ENCODE peak calls at places on chromosomes 2 and 18, in five cellular contexts. X, L, R, S and H are unnamed samples.

GRCh38 chr2:32745191-32745590 is 117.3 kb downstream of the TTC27 start:
- DNase-seq in X (no peak), L (no peak), R (no peak), S (peak), H (peak)

GRCh38 chr18:30888344-30888743 is 154.2 kb downstream of the DSC3 start:
- DNase-seq in X (no peak), L (no peak), R (no peak), S (no peak), H (no peak)

GRCh38 chr2:35783723-35784122 is 571.9 kb upstream of the CRIM1 start:
- DNase-seq in X (no peak), L (no peak), R (no peak), S (peak), H (peak)

GRCh38 chr2:139967665-139968064 is 1187.5 kb upstream of the NXPH2 start:
- DNase-seq in X (no peak), L (no peak), R (no peak), S (no peak), H (no peak)

GRCh38 chr2:112204411-112204810 is 50.4 kb downstream of the ZC3H8 start:
- DNase-seq in X (peak), L (no peak), R (no peak), S (peak), H (peak)

GRCh38 chr2:27162151-27163121 is 13.6 kb downstream of the TCF23 start:
- DNase-seq in X (no peak), L (no peak), R (no peak), S (no peak), H (peak)

GRCh38 chr2:54254180-54254579 is 1.8 kb downstream of the TSPYL6 start:
- DNase-seq in X (no peak), L (no peak), R (no peak), S (no peak), H (no peak)

GRCh38 chr2:74587664-74588277 is 33.3 kb downstream of the DOK1 start:
- DNase-seq in X (peak), L (no peak), R (peak), S (peak), H (peak)

GRCh38 chr2:133579295-133579694 is 11.0 kb upstream of the NCKAP5 start:
- DNase-seq in X (no peak), L (no peak), R (no peak), S (peak), H (peak)

GRCh38 chr2:154427453-154427852 is 271.0 kb upstream of the KCNJ3 start:
- DNase-seq in X (no peak), L (no peak), R (no peak), S (no peak), H (no peak)

GRCh38 chr18:43525149-43525548 is 247.9 kb upstream of the SYT4 start:
- DNase-seq in X (peak), L (no peak), R (no peak), S (no peak), H (peak)

GRCh38 chr2:223238301-223238700 is 186.3 kb downstream of the KCNE4 start:
- DNase-seq in X (no peak), L (no peak), R (no peak), S (no peak), H (peak)

GRCh38 chr2:187233811-187234210 is 214.2 kb downstream of the CALCRL start:
- DNase-seq in X (no peak), L (no peak), R (no peak), S (peak), H (no peak)

GRCh38 chr2:237156131-237156856 is 70.6 kb downstream of the COPS8 start:
- DNase-seq in X (no peak), L (no peak), R (no peak), S (no peak), H (peak)

GRCh38 chr2:203835867-203836800 is 31.4 kb upstream of the CTLA4 start:
- DNase-seq in X (no peak), L (no peak), R (no peak), S (no peak), H (no peak)

GRCh38 chr2:240466579-240467148 is 31.2 kb downstream of the GPC1 start:
- DNase-seq in X (no peak), L (no peak), R (no peak), S (no peak), H (no peak)

GRCh38 chr2:128330583-128330982 is 11.9 kb upstream of the HS6ST1 start:
- DNase-seq in X (no peak), L (no peak), R (no peak), S (no peak), H (no peak)

GRCh38 chr18:47986724-47987455 is 56.4 kb upstream of the SMAD2 start:
- DNase-seq in X (no peak), L (no peak), R (no peak), S (peak), H (peak)

GRCh38 chr18:8721094-8721669 is 15.8 kb downstream of the MTCL1 start:
- DNase-seq in X (no peak), L (no peak), R (no peak), S (no peak), H (no peak)

GRCh38 chr2:122011493-122012270 is 256.2 kb downstream of the TSN start:
- DNase-seq in X (no peak), L (no peak), R (no peak), S (no peak), H (no peak)

GRCh38 chr2:136844546-136844945 is 79.2 kb downstream of the THSD7B start:
- DNase-seq in X (no peak), L (no peak), R (no peak), S (no peak), H (no peak)

GRCh38 chr2:100852447-100852846 is 32.5 kb downstream of the NPAS2 start:
- DNase-seq in X (no peak), L (no peak), R (no peak), S (no peak), H (no peak)

GRCh38 chr2:233638836-233639235 is 2.6 kb downstream of the UGT1A10 start:
- DNase-seq in X (no peak), L (no peak), R (no peak), S (no peak), H (no peak)

GRCh38 chr2:207133493-207133861 is 32.3 kb downstream of the KLF7 start:
- DNase-seq in X (peak), L (no peak), R (peak), S (no peak), H (no peak)

GRCh38 chr2:71554706-71555056 is 101.3 kb downstream of the DYSF start:
- DNase-seq in X (no peak), L (no peak), R (no peak), S (no peak), H (no peak)

GRCh38 chr2:130864830-130865229 is 28.1 kb downstream of the ARHGEF4 start:
- DNase-seq in X (peak), L (peak), R (peak), S (peak), H (peak)

GRCh38 chr2:17821535-17822451 is 5.5 kb downstream of the MSGN1 start:
- DNase-seq in X (no peak), L (no peak), R (no peak), S (no peak), H (no peak)

GRCh38 chr2:51409920-51410319 is 378.0 kb upstream of the NRXN1 start:
- DNase-seq in X (no peak), L (no peak), R (no peak), S (no peak), H (no peak)

GRCh38 chr2:26752636-26753035 is 11.4 kb upstream of the SLC35F6 start:
- DNase-seq in X (no peak), L (no peak), R (no peak), S (no peak), H (no peak)

GRCh38 chr2:177225965-177226360 is 13.4 kb downstream of the HNRNPA3 start:
- DNase-seq in X (no peak), L (no peak), R (no peak), S (no peak), H (no peak)

GRCh38 chr18:61825386-61825785 is 67.4 kb downstream of the RNF152 start:
- DNase-seq in X (no peak), L (peak), R (no peak), S (no peak), H (peak)

GRCh38 chr18:76571689-76572088 is 76.6 kb upstream of the ZNF516 start:
- DNase-seq in X (no peak), L (no peak), R (no peak), S (no peak), H (no peak)

GRCh38 chr2:159209341-159210306 is 76.9 kb downstream of the WDSUB1 start:
- DNase-seq in X (no peak), L (no peak), R (no peak), S (no peak), H (no peak)